ENCODE peak calls at places on chromosome X, in six cellular contexts. R, L, Z, V, A and Q are unnamed samples.

GRCh38 chrX:32877592-32877991 is 333.8 kb downstream of the DMD start:
- DNase-seq in R (no peak), L (no peak), Z (no peak), V (no peak), A (no peak), Q (no peak)

GRCh38 chrX:97039363-97040029 is 155.8 kb downstream of the RPA4 start:
- DNase-seq in R (no peak), L (peak; percentile 51), Z (peak; percentile 60), V (peak; percentile 81), A (peak; percentile 27), Q (no peak)

GRCh38 chrX:31366076-31366475 is 294.2 kb upstream of the FTHL17 start:
- DNase-seq in R (no peak), L (no peak), Z (no peak), V (no peak), A (no peak), Q (no peak)

GRCh38 chrX:19190902-19191301 is 68.6 kb upstream of the ADGRG2 start:
- DNase-seq in R (no peak), L (no peak), Z (no peak), V (no peak), A (no peak), Q (no peak)

GRCh38 chrX:103464774-103465117 is 54.5 kb downstream of the RAB40A start:
- DNase-seq in R (peak; percentile 77), L (peak; percentile 79), Z (peak; percentile 77), V (peak; percentile 83), A (peak; percentile 74), Q (peak; percentile 49)

GRCh38 chrX:42818151-42818921 is 40.4 kb upstream of the PPP1R2C start:
- DNase-seq in R (no peak), L (no peak), Z (no peak), V (no peak), A (no peak), Q (no peak)

GRCh38 chrX:77953300-77953699 is 16.1 kb downstream of the PGAM4 start:
- DNase-seq in R (no peak), L (no peak), Z (no peak), V (no peak), A (no peak), Q (no peak)

GRCh38 chrX:53171356-53171755 is 53.7 kb downstream of the KDM5C start:
- DNase-seq in R (no peak), L (no peak), Z (no peak), V (no peak), A (no peak), Q (no peak)

GRCh38 chrX:10932842-10933440 is 178.2 kb upstream of the HCCS start:
- DNase-seq in R (no peak), L (no peak), Z (peak; percentile 60), V (no peak), A (no peak), Q (no peak)

GRCh38 chrX:121457096-121457495 is 409.7 kb downstream of the GLUD2 start:
- DNase-seq in R (no peak), L (no peak), Z (no peak), V (no peak), A (no peak), Q (no peak)

GRCh38 chrX:124238268-124238667 is 94.2 kb upstream of the TEX13D start:
- DNase-seq in R (no peak), L (no peak), Z (no peak), V (no peak), A (no peak), Q (no peak)

GRCh38 chrX:54496936-54497335 is 902 bp upstream of the FGD1 start:
- DNase-seq in R (no peak), L (no peak), Z (no peak), V (no peak), A (no peak), Q (no peak)

GRCh38 chrX:106903856-106904528 is 851 bp upstream of the RIPPLY1 start:
- DNase-seq in R (no peak), L (no peak), Z (no peak), V (no peak), A (no peak), Q (no peak)

GRCh38 chrX:139530550-139530949 is at the start of gene F9:
- DNase-seq in R (no peak), L (no peak), Z (no peak), V (no peak), A (no peak), Q (no peak)

GRCh38 chrX:30971761-30972603 is 82.9 kb upstream of the TAB3 start:
- DNase-seq in R (peak; percentile 15), L (no peak), Z (peak; percentile 43), V (peak; percentile 58), A (peak; percentile 35), Q (no peak)

GRCh38 chrX:30313322-30313721 is 4.1 kb upstream of the NR0B1 start:
- DNase-seq in R (no peak), L (no peak), Z (no peak), V (no peak), A (no peak), Q (no peak)

GRCh38 chrX:122434942-122435341 is 749.1 kb upstream of the GRIA3 start:
- DNase-seq in R (no peak), L (no peak), Z (no peak), V (no peak), A (no peak), Q (no peak)

GRCh38 chrX:11665144-11666040 is at the start of gene ARHGAP6:
- DNase-seq in R (peak; percentile 65), L (peak; percentile 48), Z (peak; percentile 77), V (peak; percentile 82), A (no peak), Q (no peak)

GRCh38 chrX:70424801-70425200 is 1.7 kb downstream of the GDPD2 start:
- DNase-seq in R (no peak), L (no peak), Z (no peak), V (no peak), A (no peak), Q (no peak)

GRCh38 chrX:132041016-132041415 is 17.9 kb downstream of the STK26 start:
- DNase-seq in R (no peak), L (no peak), Z (no peak), V (peak; percentile 46), A (no peak), Q (no peak)

GRCh38 chrX:40166582-40166981 is 68.8 kb upstream of the BCOR start:
- DNase-seq in R (peak; percentile 35), L (no peak), Z (no peak), V (no peak), A (no peak), Q (no peak)

GRCh38 chrX:78708171-78708570 is 39.3 kb upstream of the LPAR4 start:
- DNase-seq in R (no peak), L (no peak), Z (peak; percentile 57), V (peak; percentile 63), A (no peak), Q (no peak)

GRCh38 chrX:120468825-120469525 is at the start of gene LAMP2:
- DNase-seq in R (peak; percentile 83), L (peak; percentile 79), Z (peak; percentile 92), V (peak; percentile 92), A (peak; percentile 89), Q (peak; percentile 74)

GRCh38 chrX:47643926-47644325 is 6.4 kb downstream of the ELK1 start:
- DNase-seq in R (no peak), L (no peak), Z (peak; percentile 63), V (peak; percentile 55), A (no peak), Q (no peak)

GRCh38 chrX:48613502-48614160 is 16.3 kb downstream of the WDR13 start:
- DNase-seq in R (no peak), L (no peak), Z (no peak), V (no peak), A (no peak), Q (no peak)

GRCh38 chrX:130224810-130225209 is 43.9 kb downstream of the ZNF280C start:
- DNase-seq in R (no peak), L (no peak), Z (peak; percentile 24), V (peak; percentile 58), A (no peak), Q (no peak)

GRCh38 chrX:105228602-105229001 is 8.1 kb upstream of the TEX13A start:
- DNase-seq in R (no peak), L (no peak), Z (peak; percentile 7), V (peak; percentile 5), A (no peak), Q (no peak)

GRCh38 chrX:100494570-100494969 is 84.5 kb upstream of the PCDH19 start:
- DNase-seq in R (no peak), L (no peak), Z (no peak), V (no peak), A (no peak), Q (no peak)

GRCh38 chrX:100491174-100491573 is 81.1 kb upstream of the PCDH19 start:
- DNase-seq in R (no peak), L (no peak), Z (no peak), V (no peak), A (no peak), Q (no peak)

GRCh38 chrX:100494974-100495373 is 84.9 kb upstream of the PCDH19 start:
- DNase-seq in R (no peak), L (no peak), Z (no peak), V (no peak), A (no peak), Q (no peak)
- TF ChIP-seq CTCF in R (no peak), L (no peak), Z (no peak), V (no peak), A (no peak), Q (no peak)

DNA sequence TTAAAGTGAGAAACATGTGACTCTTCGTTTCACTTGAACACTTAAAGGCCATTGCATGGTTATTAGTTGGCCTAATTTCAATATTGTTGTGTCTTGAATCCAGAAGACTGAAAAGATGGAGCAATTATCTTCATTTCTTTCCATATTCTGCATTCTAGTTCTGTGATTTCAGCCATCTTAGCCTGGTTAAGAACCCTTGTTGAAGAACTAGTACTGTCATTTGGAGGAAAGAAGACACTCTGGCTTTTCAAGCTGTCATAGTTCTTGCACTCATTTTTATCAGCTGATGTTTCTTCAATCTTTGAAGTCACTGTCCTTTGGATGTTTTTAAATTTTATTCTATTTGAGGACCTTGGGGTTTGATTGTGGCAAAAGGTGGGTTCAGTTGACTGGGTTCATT is 81.6 kb downstream of the MTMR8 start:
- DNase-seq in R (no peak), L (no peak), Z (no peak), V (no peak), A (no peak), Q (no peak)
- TF ChIP-seq CTCF in R (no peak), L (no peak), Z (no peak), V (no peak), A (no peak), Q (no peak)

DNA sequence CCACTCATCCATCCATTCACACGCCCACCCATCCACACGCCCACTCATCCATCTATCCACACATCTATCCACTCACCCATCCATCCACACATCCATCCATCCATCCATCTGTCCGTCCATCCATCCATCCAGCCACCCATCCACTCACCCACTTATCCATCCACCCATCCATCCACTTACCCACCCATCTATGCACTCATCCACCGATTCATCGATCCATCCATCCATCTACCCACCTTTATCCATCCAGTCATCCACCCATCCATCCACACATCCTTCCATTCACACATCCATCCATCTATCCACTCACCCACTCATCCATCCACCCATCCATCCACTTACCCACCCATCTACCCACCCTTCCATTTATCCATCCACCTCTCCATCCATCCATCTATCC is 28.3 kb downstream of the ASMTL start:
- DNase-seq in R (no peak), L (no peak), Z (no peak), V (no peak), A (no peak), Q (no peak)
- TF ChIP-seq CTCF in R (no peak), L (no peak), Z (no peak), V (no peak), A (no peak), Q (no peak)

DNA sequence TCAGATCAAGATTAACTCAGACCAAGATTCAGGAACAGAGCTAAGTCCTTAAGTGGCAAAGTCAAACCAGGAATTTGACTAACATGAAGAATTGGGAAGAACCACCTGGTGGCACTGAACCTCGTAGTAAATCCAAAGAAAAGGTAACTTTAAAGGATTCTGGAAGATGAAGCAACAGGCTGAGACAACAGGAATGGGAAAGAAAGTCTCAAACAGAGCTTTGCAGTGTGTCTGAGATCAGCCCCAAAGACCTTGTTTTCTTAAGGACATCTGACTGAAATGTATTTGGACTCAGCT is 126.1 kb downstream of the ASB9 start:
- DNase-seq in R (no peak), L (no peak), Z (no peak), V (no peak), A (no peak), Q (no peak)
- TF ChIP-seq CTCF in R (no peak), L (no peak), Z (no peak), V (no peak), A (no peak), Q (no peak)